ENCODE peak calls at places on chromosomes 11 and 22, in six cellular contexts. A is hippocampal formation; J is heart right ventricle; T is stimulated activated CD8-positive, alpha-beta memory T cell treated with anti-CD3 and anti-CD28 coated beads, Interleukin-7, amount 100 ng/mL, for 4 hours; D is anterior cingulate cortex; F is K562. U is an unnamed sample.

GRCh38 chr11:65559535-65559934 is 1.4 kb upstream of the LTBP3 start:
- DNase-seq in T (no peak), J (no peak), A (no peak), D (no peak), F (no peak), U (no peak)

GRCh38 chr22:31425331-31426050 is 26.1 kb downstream of the DRG1 start:
- DNase-seq in J (no peak), D (no peak), F (no peak), A (no peak), T (no peak), U (no peak)

GRCh38 chr11:130940706-130941105 is 24.4 kb upstream of the SNX19 start:
- DNase-seq in T (no peak), F (no peak), J (no peak), D (no peak), A (no peak), U (no peak)

GRCh38 chr11:34002420-34002819 is 49.1 kb upstream of the CAPRIN1 start:
- DNase-seq in T (no peak), D (no peak), A (no peak), F (no peak), J (no peak), U (no peak)

GRCh38 chr11:66112640-66113098 is 42.6 kb downstream of the PACS1 start:
- DNase-seq in F (no peak), A (no peak), T (no peak), D (no peak), J (peak), U (no peak)

GRCh38 chr11:134388590-134388989 is 23.5 kb downstream of the B3GAT1 start:
- DNase-seq in T (no peak), A (no peak), J (no peak), D (no peak), F (no peak), U (no peak)

GRCh38 chr11:120013325-120014250 is 124.3 kb downstream of the TRIM29 start:
- DNase-seq in F (peak), T (no peak), A (peak), J (peak), D (peak), U (no peak)

GRCh38 chr22:29369460-29369859 is 18.9 kb downstream of the AP1B1 start:
- DNase-seq in D (peak), F (no peak), T (no peak), A (peak), J (peak), U (no peak)

GRCh38 chr11:12206529-12206928 is 96.1 kb downstream of the MICAL2 start:
- DNase-seq in T (no peak), A (no peak), F (no peak), J (no peak), D (no peak), U (no peak)

GRCh38 chr11:80118071-80118470 is 677.2 kb upstream of the TENM4 start:
- DNase-seq in D (no peak), T (no peak), J (no peak), F (no peak), A (no peak), U (peak)

U was measured in NCI-H1105 treated with DMSO at 0.1 percent for 48 hours.